ENCODE peak calls at places on chromosome 22, in eight cellular contexts. R, E, A, L, Z, B, T and Q are unnamed samples.

GRCh38 chr22:38724926-38725571 is 19.3 kb downstream of the GTPBP1 start:
- DNase-seq in R (no peak), E (no peak), A (no peak), L (peak), Z (peak), B (no peak), T (peak), Q (no peak)

GRCh38 chr22:40603088-40603605 is 33.4 kb downstream of the MRTFA start:
- DNase-seq in R (no peak), E (peak), A (no peak), L (no peak), Z (peak), B (no peak), T (peak), Q (no peak)

GRCh38 chr22:22925795-22926358 is 38.3 kb downstream of the IGLL5 start:
- DNase-seq in R (no peak), E (no peak), A (no peak), L (peak), Z (no peak), B (no peak), T (no peak), Q (no peak)

GRCh38 chr22:41762980-41763779 is 37.3 kb upstream of the CCDC134 start:
- DNase-seq in R (no peak), E (no peak), A (peak), L (peak), Z (peak), B (peak), T (no peak), Q (peak)

GRCh38 chr22:16973591-16974297 is 34.3 kb downstream of the GAB4 start:
- DNase-seq in R (peak), E (no peak), A (no peak), L (no peak), Z (no peak), B (no peak), T (no peak), Q (no peak)

GRCh38 chr22:38469306-38469781 is 1.4 kb downstream of the KDELR3 start:
- DNase-seq in R (no peak), E (no peak), A (no peak), L (no peak), Z (no peak), B (no peak), T (no peak), Q (no peak)

GRCh38 chr22:41215926-41216325 is 10.8 kb downstream of the L3MBTL2 start:
- DNase-seq in R (no peak), E (no peak), A (no peak), L (no peak), Z (no peak), B (no peak), T (no peak), Q (no peak)

GRCh38 chr22:39205344-39206021 is 39.3 kb downstream of the PDGFB start:
- DNase-seq in R (no peak), E (no peak), A (no peak), L (no peak), Z (peak), B (peak), T (peak), Q (no peak)

GRCh38 chr22:42841444-42841843 is 15.6 kb downstream of the ARFGAP3 start:
- DNase-seq in R (no peak), E (no peak), A (no peak), L (no peak), Z (no peak), B (no peak), T (peak), Q (no peak)

GRCh38 chr22:38444783-38445182 is 10.2 kb downstream of the KCNJ4 start:
- DNase-seq in R (no peak), E (no peak), A (no peak), L (no peak), Z (no peak), B (no peak), T (no peak), Q (no peak)

GRCh38 chr22:29734853-29735252 is 15.1 kb downstream of the CABP7 start:
- DNase-seq in R (no peak), E (no peak), A (no peak), L (peak), Z (no peak), B (peak), T (no peak), Q (no peak)

GRCh38 chr22:31268281-31268680 is 24.0 kb downstream of the PIK3IP1 start:
- DNase-seq in R (no peak), E (no peak), A (no peak), L (no peak), Z (no peak), B (no peak), T (no peak), Q (no peak)
- TF ChIP-seq CTCF in R (no peak), E (no peak), A (no peak), L (no peak), Z (no peak), B (no peak), T (no peak), Q (no peak)

DNA sequence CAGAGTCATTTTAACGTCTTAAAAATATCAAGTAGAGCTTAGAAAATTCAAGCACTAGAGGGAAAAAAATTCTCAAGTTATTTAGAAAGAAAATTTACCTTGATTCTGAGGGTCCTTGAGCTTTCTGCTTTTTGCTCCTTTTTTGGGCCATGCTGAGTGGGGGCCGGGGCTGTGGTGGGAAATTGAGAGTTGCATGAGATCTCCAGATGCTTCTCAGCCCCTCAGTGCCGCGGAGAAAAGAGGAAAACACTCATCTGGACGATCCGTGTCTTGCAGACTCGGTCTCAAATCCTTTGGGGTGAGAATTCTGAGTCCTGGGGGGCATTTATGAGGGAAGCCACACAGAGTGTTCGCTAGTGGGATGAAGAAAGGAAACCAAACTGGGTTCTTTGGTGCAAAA is 700.8 kb downstream of the TBC1D22A start:
- DNase-seq in R (no peak), E (no peak), A (no peak), L (no peak), Z (no peak), B (no peak), T (no peak), Q (no peak)
- TF ChIP-seq CTCF in R (no peak), E (no peak), A (no peak), L (no peak), Z (no peak), B (no peak), T (no peak), Q (no peak)

GRCh38 chr22:44357296-44357961 is 44.7 kb upstream of the SHISAL1 start:
- DNase-seq in R (no peak), E (no peak), A (no peak), L (peak), Z (no peak), B (no peak), T (no peak), Q (no peak)
- TF ChIP-seq CTCF in R (no peak), E (no peak), A (no peak), L (peak), Z (no peak), B (peak), T (no peak), Q (no peak)

DNA sequence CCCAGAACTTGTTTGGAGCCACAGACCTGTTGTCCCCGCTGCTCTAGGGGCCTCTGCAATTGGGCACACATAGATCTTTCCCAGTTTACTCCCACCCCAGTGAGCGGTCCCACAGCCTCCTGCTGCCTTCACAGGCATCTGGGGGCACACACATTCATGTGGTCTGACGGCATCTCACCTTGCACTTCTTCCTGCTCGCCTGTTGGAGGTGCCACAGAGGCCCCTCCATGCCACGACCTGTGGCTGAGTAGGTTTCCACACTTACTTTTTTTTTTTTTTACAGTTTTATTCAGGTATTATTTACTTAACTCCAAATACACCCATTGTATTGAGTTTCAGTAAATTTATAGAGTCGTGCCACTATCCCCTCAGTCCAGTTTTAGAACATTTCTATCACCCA is 68.9 kb upstream of the SEPTIN5 start:
- DNase-seq in R (no peak), E (no peak), A (no peak), L (peak), Z (no peak), B (peak), T (no peak), Q (no peak)
- TF ChIP-seq CTCF in R (no peak), E (no peak), A (no peak), L (peak), Z (no peak), B (peak), T (no peak), Q (no peak)

GRCh38 chr22:45867118-45867905 is 109.7 kb downstream of the WNT7B start:
- DNase-seq in R (peak), E (no peak), A (peak), L (peak), Z (no peak), B (peak), T (peak), Q (no peak)
- TF ChIP-seq CTCF in R (no peak), E (no peak), A (no peak), L (peak), Z (no peak), B (peak), T (no peak), Q (peak)